ENCODE peak calls at places on chromosomes 3 and 15, in five cellular contexts. E is psoas muscle, F is GM12865, K is uterus, Y is PC-3. J is an unnamed sample.

GRCh38 chr15:26974120-26974780 is 3.3 kb downstream of the GABRG3 start:
- DNase-seq in E (no peak), F (no peak), K (no peak), Y (peak), J (no peak)

GRCh38 chr3:119084371-119085069 is 49.9 kb upstream of the IGSF11 start:
- DNase-seq in E (no peak), F (no peak), K (no peak), Y (peak), J (peak)

GRCh38 chr3:14602006-14602803 is 49.4 kb upstream of the CCDC174 start:
- DNase-seq in E (no peak), F (no peak), K (no peak), Y (peak), J (no peak)

GRCh38 chr3:12158387-12159226 is at the start of gene TIMP4:
- DNase-seq in E (peak), F (no peak), K (peak), Y (peak), J (no peak)

GRCh38 chr3:142971431-142971830 is 8.0 kb upstream of the PAQR9 start:
- DNase-seq in E (no peak), F (no peak), K (no peak), Y (no peak), J (no peak)

GRCh38 chr3:151009981-151010380 is 37.5 kb upstream of the CLRN1 start:
- DNase-seq in E (no peak), F (no peak), K (no peak), Y (no peak), J (peak)

GRCh38 chr15:58190419-58190818 is 52.2 kb downstream of the AQP9 start:
- DNase-seq in E (no peak), F (no peak), K (no peak), Y (peak), J (peak)

GRCh38 chr3:134009345-134010000 is 20.3 kb downstream of the SLCO2A1 start:
- DNase-seq in E (no peak), F (no peak), K (no peak), Y (peak), J (peak)

GRCh38 chr15:89806565-89807550 is 7.8 kb downstream of the ANPEP start:
- DNase-seq in E (no peak), F (no peak), K (no peak), Y (no peak), J (no peak)

DNA sequence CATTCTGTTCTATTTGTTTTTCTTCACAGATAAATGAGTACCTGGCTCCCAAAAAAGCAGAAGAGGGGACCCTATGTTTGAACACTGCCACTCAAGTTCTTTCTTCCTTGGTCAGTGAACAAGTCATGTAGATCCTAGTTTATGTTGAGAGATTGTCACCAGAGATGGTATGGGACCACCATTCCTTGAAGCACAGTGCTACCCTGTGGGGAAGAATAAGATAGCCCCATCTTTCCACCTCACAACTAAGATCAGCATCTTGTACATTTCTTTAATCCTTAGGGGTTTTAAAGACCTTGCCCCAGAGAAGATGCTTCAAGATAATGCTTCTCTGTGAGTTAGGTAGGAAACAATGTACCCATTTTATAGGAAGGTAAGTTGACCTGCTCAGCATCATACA is 233.5 kb upstream of the WNT5A start:
- DNase-seq in E (no peak), F (peak), K (no peak), Y (peak), J (peak)
- TF ChIP-seq CTCF in E (no peak), F (peak), K (no peak), Y (peak), J (no peak)

GRCh38 chr15:39393575-39394335 is 187.1 kb upstream of the THBS1 start:
- DNase-seq in E (no peak), F (no peak), K (no peak), Y (peak), J (no peak)
- TF ChIP-seq CTCF in E (no peak), F (no peak), K (no peak), Y (no peak), J (no peak)

GRCh38 chr15:97981758-97982157 is 21.3 kb downstream of the ARRDC4 start:
- DNase-seq in E (no peak), F (no peak), K (no peak), Y (no peak), J (no peak)

GRCh38 chr15:97979131-97979502 is 18.6 kb downstream of the ARRDC4 start:
- DNase-seq in E (no peak), F (no peak), K (no peak), Y (no peak), J (no peak)

GRCh38 chr15:97986781-97987180 is 26.3 kb downstream of the ARRDC4 start:
- DNase-seq in E (no peak), F (no peak), K (no peak), Y (no peak), J (no peak)

GRCh38 chr15:97981058-97981457 is 20.6 kb downstream of the ARRDC4 start:
- DNase-seq in E (no peak), F (no peak), K (no peak), Y (no peak), J (no peak)

DNA sequence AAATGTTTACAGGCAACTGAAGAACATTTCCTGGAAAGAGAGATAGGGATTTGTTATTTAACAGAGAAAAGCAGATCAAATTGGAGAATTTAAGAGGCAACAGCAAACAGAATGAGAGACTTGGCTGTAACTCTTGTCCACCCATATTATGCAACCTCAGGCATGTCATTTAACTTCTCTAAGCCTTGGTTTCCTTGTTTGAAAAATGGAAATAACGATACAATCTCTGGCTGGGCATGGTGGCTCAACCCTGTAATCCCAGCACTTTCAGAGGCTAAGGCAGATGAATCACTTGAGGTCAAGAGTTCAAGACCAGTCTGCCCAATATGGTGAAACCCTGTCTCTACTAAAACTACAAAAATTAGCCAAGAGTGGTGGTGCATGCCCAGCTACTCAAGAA is 23.7 kb downstream of the ARRDC4 start:
- DNase-seq in E (no peak), F (no peak), K (no peak), Y (no peak), J (no peak)
- TF ChIP-seq CTCF in E (no peak), F (no peak), K (no peak), Y (no peak), J (no peak)

DNA sequence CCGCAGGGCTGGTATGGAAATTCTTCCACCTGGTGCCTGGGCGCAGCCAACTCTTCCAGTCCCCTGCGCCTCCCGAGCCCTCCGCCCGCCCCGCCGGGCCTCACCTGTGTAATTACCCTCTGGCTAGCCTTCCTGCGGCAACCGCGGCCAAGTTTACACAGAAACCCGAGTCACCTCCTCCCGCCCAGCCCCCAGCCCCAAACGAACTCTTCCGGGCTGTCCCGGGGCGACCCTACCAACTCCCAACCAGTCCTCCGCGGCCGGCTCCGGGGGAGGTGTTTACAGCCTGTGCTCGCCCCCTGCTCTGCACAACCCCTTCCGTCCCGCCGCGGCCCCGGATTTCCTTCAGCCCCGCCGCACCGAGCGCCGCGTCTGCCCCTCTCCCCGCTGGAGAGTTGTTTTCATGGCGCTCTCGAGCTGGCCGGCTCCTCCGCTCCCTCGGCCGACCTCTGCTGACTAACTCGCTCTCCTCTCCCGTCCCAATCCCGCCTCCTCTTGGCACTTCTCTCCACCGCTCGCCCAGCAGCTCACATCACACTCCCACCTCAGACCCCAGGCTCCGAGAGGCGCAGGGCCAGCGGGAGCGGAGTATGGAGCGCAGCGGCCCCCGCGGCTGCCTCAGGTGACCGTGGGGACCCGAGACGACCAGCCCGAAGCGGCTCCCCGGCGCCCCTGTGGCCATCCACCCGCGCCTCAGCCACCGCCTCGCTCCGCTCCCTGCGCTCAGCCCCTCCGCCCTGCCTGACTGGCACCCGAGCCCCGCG is 538 bp downstream of the ATOSA start:
- DNase-seq in E (peak), F (peak), K (peak), Y (peak), J (peak)
- TF ChIP-seq CTCF in E (no peak), F (no peak), K (no peak), Y (no peak), J (no peak)

GRCh38 chr15:92938387-92938786 is 38.3 kb downstream of the CHD2 start:
- DNase-seq in E (no peak), F (no peak), K (no peak), Y (no peak), J (no peak)
- TF ChIP-seq CTCF in E (peak), F (peak), K (no peak), Y (peak), J (peak)

GRCh38 chr3:46203681-46204080 is 4.4 kb downstream of the CCR1 start:
- DNase-seq in E (no peak), F (no peak), K (no peak), Y (no peak), J (no peak)
- TF ChIP-seq CTCF in E (no peak), F (no peak), K (no peak), Y (no peak), J (no peak)

GRCh38 chr15:80266745-80267144 is 14.7 kb upstream of the CTXND1 start:
- DNase-seq in E (no peak), F (no peak), K (no peak), Y (no peak), J (no peak)
- TF ChIP-seq CTCF in E (no peak), F (no peak), K (no peak), Y (no peak), J (no peak)

DNA sequence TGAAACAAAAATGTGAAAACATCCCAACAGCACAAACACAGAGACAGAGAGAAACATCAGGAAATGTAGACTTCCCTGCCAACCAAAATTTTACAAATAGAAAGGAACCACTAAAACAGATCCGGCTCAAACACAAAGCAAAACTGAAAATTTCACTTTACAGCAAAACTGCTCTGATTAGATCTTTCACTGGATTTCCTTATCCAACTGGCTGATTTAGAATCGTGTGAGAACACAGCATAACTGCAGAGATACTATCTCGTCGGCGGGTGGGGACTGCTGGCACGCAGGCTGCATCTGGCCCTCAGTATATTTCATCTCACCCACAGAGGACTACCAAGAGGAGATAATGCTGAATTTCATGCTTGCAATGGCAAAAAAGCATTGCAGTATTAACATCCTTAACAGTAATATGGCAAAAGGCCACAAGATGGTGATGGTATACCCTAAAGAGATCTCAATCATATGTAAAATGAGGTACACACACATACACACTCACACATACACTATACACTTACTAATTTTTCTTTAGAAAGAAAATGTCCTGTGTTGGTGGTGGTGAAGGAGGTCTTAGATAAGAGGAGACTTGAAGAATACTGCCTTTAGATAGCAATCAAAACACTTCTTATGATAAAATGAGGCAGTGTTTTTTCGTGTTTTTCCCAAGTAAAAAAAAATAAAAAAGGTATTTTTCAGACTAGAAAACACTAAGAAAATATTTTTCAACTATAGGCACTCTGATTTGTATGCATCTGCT is 10.6 kb upstream of the LEO1 start:
- DNase-seq in E (peak), F (peak), K (no peak), Y (peak), J (peak)
- TF ChIP-seq CTCF in E (peak), F (peak), K (peak), Y (peak), J (peak)

GRCh38 chr15:44194397-44195150 is 497 bp downstream of the FRMD5 start:
- DNase-seq in E (peak), F (peak), K (peak), Y (peak), J (peak)
- TF ChIP-seq CTCF in E (no peak), F (no peak), K (no peak), Y (peak), J (no peak)

GRCh38 chr15:25508369-25509002 is 69.7 kb upstream of the UBE3A start:
- DNase-seq in E (no peak), F (peak), K (no peak), Y (peak), J (no peak)
- TF ChIP-seq CTCF in E (peak), F (peak), K (peak), Y (peak), J (peak)